ENCODE peak calls at places on chromosomes 7 and 10, in seven cellular contexts. I, E, Y, U, H, P and K are unnamed samples.

GRCh38 chr10:71966046-71967004 is 2.1 kb downstream of the CHST3 start:
- DNase-seq in I (no peak), E (no peak), Y (no peak), U (no peak), H (no peak), P (no peak), K (no peak)

GRCh38 chr7:32293833-32294232 is 196.3 kb downstream of the LSM5 start:
- DNase-seq in I (no peak), E (no peak), Y (no peak), U (no peak), H (no peak), P (no peak), K (no peak)

GRCh38 chr7:17548014-17548653 is 249.7 kb downstream of the AHR start:
- DNase-seq in I (no peak), E (no peak), Y (no peak), U (no peak), H (no peak), P (no peak), K (no peak)

GRCh38 chr10:91621483-91622113 is 11.3 kb downstream of the PPP1R3C start:
- DNase-seq in I (no peak), E (no peak), Y (no peak), U (no peak), H (no peak), P (no peak), K (no peak)

GRCh38 chr7:66894463-66895080 is 26.5 kb upstream of the TMEM248 start:
- DNase-seq in I (no peak), E (no peak), Y (no peak), U (no peak), H (no peak), P (no peak), K (no peak)

GRCh38 chr10:130039141-130039540 is 71.5 kb downstream of the C10orf143 start:
- DNase-seq in I (no peak), E (no peak), Y (no peak), U (no peak), H (no peak), P (no peak), K (no peak)

GRCh38 chr10:100620087-100620835 is 84.5 kb downstream of the HIF1AN start:
- DNase-seq in I (no peak), E (no peak), Y (no peak), U (no peak), H (no peak), P (no peak), K (no peak)

GRCh38 chr7:137970263-137970975 is 31.5 kb downstream of the CREB3L2 start:
- DNase-seq in I (no peak), E (no peak), Y (peak; percentile 49), U (no peak), H (peak; percentile 41), P (no peak), K (no peak)

GRCh38 chr10:5094265-5095205 is at the start of gene AKR1C3:
- DNase-seq in I (no peak), E (peak; percentile 23), Y (no peak), U (no peak), H (no peak), P (no peak), K (no peak)

GRCh38 chr7:23520582-23520981 is 11.2 kb downstream of the TRA2A start:
- DNase-seq in I (no peak), E (no peak), Y (no peak), U (no peak), H (no peak), P (no peak), K (no peak)

GRCh38 chr7:151038951-151039849 is 9.1 kb upstream of the ASIC3 start:
- DNase-seq in I (no peak), E (peak; percentile 11), Y (peak; percentile 64), U (no peak), H (peak; percentile 78), P (no peak), K (peak; percentile 55)

GRCh38 chr7:1458676-1459511 is at the start of gene MICALL2:
- DNase-seq in I (peak; percentile 89), E (peak; percentile 50), Y (peak; percentile 83), U (no peak), H (peak; percentile 90), P (no peak), K (peak; percentile 83)

GRCh38 chr10:68560201-68560915 is at the start of gene TET1:
- DNase-seq in I (no peak), E (peak; percentile 14), Y (peak; percentile 63), U (no peak), H (peak; percentile 55), P (no peak), K (peak; percentile 29)

GRCh38 chr10:78296794-78297193 is 263.1 kb downstream of the RPS24 start:
- DNase-seq in I (no peak), E (no peak), Y (no peak), U (no peak), H (no peak), P (no peak), K (no peak)

GRCh38 chr10:53256623-53257022 is 484.0 kb upstream of the MBL2 start:
- DNase-seq in I (no peak), E (no peak), Y (no peak), U (no peak), H (no peak), P (no peak), K (no peak)

GRCh38 chr7:30923009-30923773 is 11.5 kb downstream of the AQP1 start:
- DNase-seq in I (peak; percentile 34), E (no peak), Y (peak; percentile 6), U (no peak), H (no peak), P (no peak), K (no peak)

GRCh38 chr7:29641651-29642050 is 78.0 kb downstream of the PRR15 start:
- DNase-seq in I (no peak), E (no peak), Y (no peak), U (no peak), H (no peak), P (no peak), K (no peak)

GRCh38 chr10:11724938-11725776 is 17.0 kb upstream of the ECHDC3 start:
- DNase-seq in I (no peak), E (peak; percentile 18), Y (no peak), U (no peak), H (no peak), P (no peak), K (no peak)

GRCh38 chr7:90225181-90225580 is 13.6 kb downstream of the STEAP2 start:
- DNase-seq in I (no peak), E (no peak), Y (no peak), U (no peak), H (no peak), P (no peak), K (no peak)

GRCh38 chr10:69407621-69408301 is 9.0 kb downstream of the TACR2 start:
- DNase-seq in I (no peak), E (no peak), Y (no peak), U (no peak), H (no peak), P (no peak), K (no peak)

GRCh38 chr7:31373337-31374289 is 33.1 kb upstream of the NEUROD6 start:
- DNase-seq in I (no peak), E (peak; percentile 61), Y (peak; percentile 20), U (no peak), H (no peak), P (no peak), K (no peak)